ENCODE peak calls at places on chromosomes 3 and 15, in four cellular contexts. Z, X, R and W are unnamed samples.

GRCh38 chr15:53759333-53759975 is at the start of gene WDR72:
- DNase-seq in X (no peak), R (peak; percentile 25), Z (no peak), W (no peak)

GRCh38 chr3:72375237-72376154 is 472.7 kb downstream of the SHQ1 start:
- DNase-seq in R (no peak), Z (no peak), X (no peak), W (no peak)

GRCh38 chr3:54932606-54933005 is 4.7 kb upstream of the LRTM1 start:
- DNase-seq in Z (no peak), X (no peak), R (no peak), W (no peak)

GRCh38 chr3:14508966-14509795 is 31.0 kb downstream of the GRIP2 start:
- DNase-seq in Z (peak; percentile 91), R (peak; percentile 71), X (peak; percentile 30), W (peak; percentile 29)

GRCh38 chr3:30770387-30770786 is 124.1 kb downstream of the GADL1 start:
- DNase-seq in Z (no peak), X (peak; percentile 95), R (no peak), W (peak; percentile 90)

GRCh38 chr3:120625199-120625598 is 29.1 kb downstream of the NDUFB4 start:
- DNase-seq in R (no peak), X (no peak), Z (no peak), W (no peak)

GRCh38 chr3:39349080-39349479 is 19.6 kb downstream of the CCR8 start:
- DNase-seq in R (no peak), Z (no peak), X (no peak), W (no peak)

GRCh38 chr15:24772709-24773373 is 97.3 kb downstream of the NPAP1 start:
- DNase-seq in X (peak; percentile 81), R (peak; percentile 65), Z (peak; percentile 74), W (peak; percentile 82)

GRCh38 chr3:78659386-78659987 is 1108.3 kb downstream of the ROBO1 start:
- DNase-seq in X (peak; percentile 62), Z (no peak), R (peak; percentile 24), W (peak; percentile 74)

GRCh38 chr3:29436612-29437313 is 155.9 kb downstream of the RBMS3 start:
- DNase-seq in Z (no peak), X (no peak), R (no peak), W (no peak)

GRCh38 chr15:40543082-40543481 is 21.8 kb downstream of the CCDC32 start:
- DNase-seq in Z (no peak), R (no peak), X (no peak), W (no peak)

GRCh38 chr3:120487079-120487693 is 36.4 kb upstream of the FSTL1 start:
- DNase-seq in X (peak; percentile 97), R (no peak), Z (no peak), W (peak; percentile 54)

GRCh38 chr15:56215769-56216168 is 27.9 kb downstream of the RFX7 start:
- DNase-seq in Z (no peak), X (peak; percentile 81), R (no peak), W (peak; percentile 97)

GRCh38 chr3:120855665-120856437 is 52.2 kb upstream of the STXBP5L start:
- DNase-seq in Z (no peak), R (no peak), X (peak; percentile 69), W (peak; percentile 24)

GRCh38 chr3:110685630-110686029 is 386.0 kb upstream of the NECTIN3 start:
- DNase-seq in X (no peak), Z (no peak), R (no peak), W (no peak)

GRCh38 chr3:68988740-68989139 is 24.7 kb downstream of the EOGT start:
- DNase-seq in R (no peak), Z (no peak), X (peak; percentile 79), W (peak; percentile 85)

GRCh38 chr15:99167201-99167600 is 62.3 kb downstream of the SYNM start:
- DNase-seq in X (no peak), Z (no peak), R (no peak), W (no peak)

GRCh38 chr15:20348291-20348899 is 193.2 kb downstream of the GOLGA6L6 start:
- DNase-seq in X (no peak), Z (no peak), R (no peak), W (no peak)

GRCh38 chr15:65869954-65870871 is 922 bp downstream of the RAB11A start:
- DNase-seq in R (peak; percentile 83), X (peak; percentile 32), Z (no peak), W (peak; percentile 43)

GRCh38 chr15:41653760-41654159 is 6.4 kb upstream of the MGA start:
- DNase-seq in R (no peak), Z (no peak), X (no peak), W (no peak)

GRCh38 chr15:52415628-52416027 is 113.1 kb downstream of the MYO5A start:
- DNase-seq in R (no peak), Z (no peak), X (peak; percentile 19), W (no peak)

GRCh38 chr3:141447391-141447790 is 39.4 kb upstream of the RASA2 start:
- DNase-seq in Z (no peak), R (no peak), X (no peak), W (no peak)

GRCh38 chr15:29933043-29933442 is 110.8 kb upstream of the TJP1 start:
- DNase-seq in X (peak; percentile 9), Z (no peak), R (no peak), W (no peak)

GRCh38 chr15:59522988-59523461 is 85.0 kb downstream of the FAM81A start:
- DNase-seq in R (no peak), Z (peak; percentile 70), X (no peak), W (no peak)

GRCh38 chr3:4425707-4426106 is 41.4 kb downstream of the SUMF1 start:
- DNase-seq in X (peak; percentile 36), Z (no peak), R (no peak), W (peak; percentile 56)

GRCh38 chr3:52829482-52829881 is 990 bp downstream of the ITIH4 start:
- DNase-seq in X (no peak), Z (no peak), R (no peak), W (no peak)

GRCh38 chr3:104396974-104397669 is 969.6 kb upstream of the ALCAM start:
- DNase-seq in R (no peak), Z (no peak), X (peak; percentile 8), W (peak; percentile 52)

GRCh38 chr3:185402561-185402960 is 39.6 kb downstream of the MAP3K13 start:
- DNase-seq in R (no peak), X (peak; percentile 82), Z (no peak), W (peak; percentile 35)

GRCh38 chr3:28553175-28553574 is 204.6 kb upstream of the AZI2 start:
- DNase-seq in Z (no peak), X (no peak), R (no peak), W (no peak)

GRCh38 chr15:80706161-80706560 is 11.1 kb downstream of the ABHD17C start:
- DNase-seq in Z (no peak), X (no peak), R (no peak), W (no peak)

GRCh38 chr3:26712211-26713026 is 89.8 kb downstream of the LRRC3B start:
- DNase-seq in Z (no peak), R (no peak), X (peak; percentile 30), W (peak; percentile 33)

GRCh38 chr15:52257734-52258062 is 37.9 kb downstream of the MYO5C start:
- DNase-seq in Z (no peak), R (no peak), X (peak; percentile 68), W (peak; percentile 57)

GRCh38 chr15:59457103-59457502 is 19.1 kb downstream of the FAM81A start:
- DNase-seq in R (no peak), X (no peak), Z (no peak), W (peak; percentile 13)

GRCh38 chr3:181622365-181622764 is 89.4 kb upstream of the SOX2 start:
- DNase-seq in R (no peak), X (peak; percentile 17), Z (no peak), W (no peak)